ENCODE peak calls at places on chromosomes 16 and 17, in five cellular contexts. J is neural crest cell, H is mucosa of gallbladder, F is kidney glomerular epithelial cell, X is neuronal stem cell. I is an unnamed sample.

GRCh38 chr16:66604376-66605176 is at the start of gene CMTM3:
- DNase-seq in H (peak), X (peak), F (peak), J (peak), I (peak)

GRCh38 chr17:37339321-37339720 is 36.5 kb upstream of the C17orf78 start:
- DNase-seq in H (no peak), J (no peak), X (no peak), F (no peak), I (no peak)

GRCh38 chr17:73043686-73044581 is 48.6 kb downstream of the SLC39A11 start:
- DNase-seq in F (no peak), J (no peak), H (no peak), X (no peak), I (no peak)

GRCh38 chr17:45904886-45905285 is 10.5 kb downstream of the MAPT start:
- DNase-seq in X (no peak), F (no peak), H (no peak), J (no peak), I (no peak)

GRCh38 chr16:53901396-53901795 is 197.4 kb downstream of the FTO start:
- DNase-seq in J (no peak), X (no peak), H (no peak), F (no peak), I (no peak)

GRCh38 chr16:2842340-2843000 is 12.4 kb downstream of the ZG16B start:
- DNase-seq in F (no peak), X (no peak), H (peak), J (peak), I (peak)

GRCh38 chr16:1528921-1529537 is 4.4 kb upstream of the TMEM204 start:
- DNase-seq in X (no peak), F (no peak), H (no peak), J (no peak), I (no peak)

GRCh38 chr17:7491583-7491982 is 7.4 kb downstream of the POLR2A start:
- DNase-seq in F (no peak), H (no peak), X (no peak), J (no peak), I (no peak)

GRCh38 chr16:28878083-28878926 is at the start of gene ATP2A1:
- DNase-seq in J (no peak), F (no peak), X (no peak), H (no peak), I (no peak)

GRCh38 chr17:47905221-47905733 is 9.2 kb downstream of the SP2 start:
- DNase-seq in F (peak), X (no peak), J (no peak), H (peak), I (no peak)

GRCh38 chr16:3696425-3697218 is 20.7 kb downstream of the TRAP1 start:
- DNase-seq in X (no peak), H (peak), F (no peak), J (no peak), I (no peak)

GRCh38 chr16:1991588-1992474 is 2.1 kb downstream of the SYNGR3 start:
- DNase-seq in H (peak), X (peak), J (peak), F (peak), I (peak)

GRCh38 chr16:77432264-77432663 is 2.6 kb downstream of the ADAMTS18 start:
- DNase-seq in H (no peak), X (no peak), F (no peak), J (no peak), I (no peak)

GRCh38 chr16:15765880-15766279 is 90.9 kb downstream of the MYH11 start:
- DNase-seq in X (peak), F (peak), J (peak), H (peak), I (peak)

GRCh38 chr17:37490638-37491614 is 1.2 kb downstream of the DUSP14 start:
- DNase-seq in H (peak), F (peak), X (peak), J (peak), I (peak)

GRCh38 chr16:84603115-84603816 is 14.6 kb downstream of the COTL1 start:
- DNase-seq in H (peak), J (no peak), F (peak), X (no peak), I (no peak)

GRCh38 chr17:75773808-75774470 is 8.9 kb upstream of the GALK1 start:
- DNase-seq in X (no peak), J (no peak), H (no peak), F (no peak), I (no peak)

GRCh38 chr16:47925811-47926460 is 229.9 kb downstream of the ABCC12 start:
- DNase-seq in F (no peak), X (no peak), J (no peak), H (no peak), I (no peak)

GRCh38 chr16:82580293-82580900 is 46.4 kb upstream of the CDH13 start:
- DNase-seq in J (no peak), F (peak), X (no peak), H (peak), I (peak)

GRCh38 chr17:74745548-74746177 is 2.8 kb upstream of the NHERF1 start:
- DNase-seq in J (no peak), F (no peak), X (no peak), H (no peak), I (no peak)

GRCh38 chr17:77935121-77935571 is 23.4 kb upstream of the TNRC6C start:
- DNase-seq in H (no peak), X (no peak), F (no peak), J (no peak), I (no peak)

GRCh38 chr16:31093132-31093703 is 1.4 kb downstream of the VKORC1 start:
- DNase-seq in F (peak), H (no peak), J (no peak), X (peak), I (peak)

GRCh38 chr17:81365601-81366585 is 29.4 kb upstream of the BAHCC1 start:
- DNase-seq in J (no peak), H (peak), F (peak), X (no peak), I (no peak)

GRCh38 chr16:65059421-65059980 is 62.4 kb downstream of the CDH11 start:
- DNase-seq in H (no peak), J (peak), F (no peak), X (peak), I (no peak)

GRCh38 chr16:56771558-56772279 is 41.8 kb downstream of the NUP93 start:
- DNase-seq in F (no peak), H (no peak), J (no peak), X (no peak), I (no peak)

GRCh38 chr16:17224859-17225258 is 245.9 kb downstream of the XYLT1 start:
- DNase-seq in X (no peak), F (no peak), J (no peak), H (peak), I (no peak)

GRCh38 chr16:71273384-71273783 is 15.8 kb downstream of the CMTR2 start:
- DNase-seq in F (no peak), X (no peak), H (no peak), J (no peak), I (no peak)

GRCh38 chr16:4948903-4949766 is 9.0 kb upstream of the SEC14L5 start:
- DNase-seq in H (no peak), J (no peak), X (no peak), F (no peak), I (no peak)

GRCh38 chr17:56978441-56979090 is 635 bp downstream of the SCPEP1 start:
- DNase-seq in H (no peak), X (no peak), J (no peak), F (no peak), I (no peak)

GRCh38 chr17:65587602-65588193 is 26.2 kb upstream of the AXIN2 start:
- DNase-seq in X (no peak), J (no peak), H (no peak), F (no peak), I (no peak)

I was measured in HAP-1.